ENCODE peak calls at places on chromosomes 4 and X, in seven cellular contexts. B, D, W, L, Q, G and M are unnamed samples.

GRCh38 chrX:35380808-35381700 is 417.1 kb upstream of the MAGEB16 start:
- DNase-seq in B (no peak), W (peak; percentile 12), L (peak; percentile 13), Q (no peak), G (no peak), D (no peak), M (no peak)

GRCh38 chr4:108303488-108304177 is 134.9 kb upstream of the LEF1 start:
- DNase-seq in G (no peak), L (no peak), B (no peak), W (peak; percentile 65), Q (no peak), D (no peak), M (no peak)

GRCh38 chr4:87498446-87498900 is 30.7 kb downstream of the SPARCL1 start:
- DNase-seq in L (no peak), W (peak; percentile 6), B (no peak), D (no peak), Q (no peak), G (no peak), M (no peak)

GRCh38 chr4:4575284-4576211 is 33.7 kb upstream of the STX18 start:
- DNase-seq in G (peak; percentile 82), W (peak; percentile 67), L (no peak), D (peak; percentile 59), B (peak; percentile 43), Q (peak; percentile 57), M (no peak)

GRCh38 chr4:15601862-15602261 is 53.3 kb downstream of the FBXL5 start:
- DNase-seq in L (no peak), D (no peak), B (no peak), G (no peak), Q (no peak), W (no peak), M (no peak)

GRCh38 chrX:97860206-97860605 is 976.5 kb downstream of the RPA4 start:
- DNase-seq in B (peak; percentile 6), Q (no peak), G (no peak), L (no peak), W (peak; percentile 0), D (no peak), M (no peak)

GRCh38 chr4:66688674-66689073 is 856.6 kb downstream of the CENPC start:
- DNase-seq in G (no peak), L (peak; percentile 30), W (peak; percentile 57), B (no peak), Q (no peak), D (no peak), M (no peak)

GRCh38 chr4:6499241-6499605 is 26.8 kb upstream of the PPP2R2C start:
- DNase-seq in B (no peak), G (no peak), L (no peak), W (no peak), Q (no peak), D (no peak), M (no peak)

GRCh38 chrX:104310084-104310483 is 55.4 kb upstream of the ESX1 start:
- DNase-seq in Q (no peak), L (no peak), B (no peak), G (no peak), D (no peak), W (peak; percentile 71), M (no peak)

GRCh38 chr4:65656008-65656407 is 14.3 kb downstream of the EPHA5 start:
- DNase-seq in B (no peak), G (no peak), Q (no peak), D (no peak), W (peak; percentile 50), L (no peak), M (no peak)

GRCh38 chr4:89119836-89120235 is 8.5 kb downstream of the TIGD2 start:
- DNase-seq in G (no peak), L (no peak), B (no peak), D (no peak), W (peak; percentile 63), Q (no peak), M (no peak)

GRCh38 chr4:185255868-185256267 is 46.5 kb downstream of the SNX25 start:
- DNase-seq in D (no peak), B (no peak), G (no peak), W (no peak), Q (no peak), L (no peak), M (no peak)

GRCh38 chr4:152109585-152110509 is 349.0 kb upstream of the GATB start:
- DNase-seq in L (no peak), Q (no peak), D (no peak), B (no peak), W (no peak), G (no peak), M (no peak)

GRCh38 chr4:68346461-68346860 is 3.4 kb downstream of the YTHDC1 start:
- DNase-seq in W (peak; percentile 69), D (no peak), L (no peak), G (no peak), Q (no peak), B (no peak), M (no peak)

GRCh38 chrX:134484039-134484438 is 24.1 kb downstream of the HPRT1 start:
- DNase-seq in G (no peak), L (peak; percentile 19), Q (no peak), D (no peak), B (no peak), W (peak; percentile 63), M (no peak)

GRCh38 chr4:99710681-99711345 is 53.2 kb upstream of the C4orf54 start:
- DNase-seq in Q (no peak), D (no peak), L (no peak), G (no peak), W (peak; percentile 52), B (no peak), M (no peak)

GRCh38 chr4:40311811-40312346 is 23.3 kb upstream of the CHRNA9 start:
- DNase-seq in Q (no peak), W (no peak), G (no peak), B (no peak), L (no peak), D (no peak), M (no peak)

GRCh38 chr4:8155048-8155447 is 3.6 kb downstream of the ABLIM2 start:
- DNase-seq in L (no peak), Q (no peak), W (no peak), D (no peak), B (no peak), G (no peak), M (no peak)

GRCh38 chr4:173486714-173487392 is 43.2 kb downstream of the HAND2 start:
- DNase-seq in L (no peak), B (no peak), D (no peak), Q (no peak), W (no peak), G (no peak), M (no peak)

GRCh38 chrX:74521961-74522833 is 92.2 kb downstream of the RLIM start:
- DNase-seq in B (no peak), L (no peak), G (no peak), Q (no peak), W (no peak), D (no peak), M (no peak)

GRCh38 chr4:175947117-175947722 is 118.4 kb upstream of the WDR17 start:
- DNase-seq in W (peak; percentile 48), Q (no peak), L (peak; percentile 51), G (no peak), B (no peak), D (no peak), M (no peak)

GRCh38 chr4:84319124-84319523 is 180.0 kb downstream of the NKX6-1 start:
- DNase-seq in D (no peak), B (no peak), Q (no peak), L (no peak), G (no peak), W (no peak), M (no peak)

GRCh38 chr4:13219971-13220370 is 264.2 kb downstream of the RAB28 start:
- DNase-seq in G (no peak), B (no peak), L (no peak), Q (no peak), W (no peak), D (no peak), M (no peak)

GRCh38 chrX:47214435-47215077 is 3.9 kb upstream of the CDK16 start:
- DNase-seq in Q (no peak), G (no peak), B (no peak), L (no peak), D (no peak), W (no peak), M (no peak)

GRCh38 chr4:67928547-67928946 is 34.7 kb downstream of the TMPRSS11A start:
- DNase-seq in G (no peak), L (no peak), W (no peak), B (no peak), D (no peak), Q (no peak), M (no peak)

GRCh38 chr4:73828945-73829344 is 7.5 kb upstream of the CXCL6 start:
- DNase-seq in L (no peak), Q (no peak), W (peak; percentile 76), G (no peak), D (no peak), B (no peak), M (no peak)

GRCh38 chr4:53653484-53654053 is 62.3 kb upstream of the LNX1 start:
- DNase-seq in D (peak; percentile 60), B (no peak), L (peak; percentile 23), G (peak; percentile 61), W (peak; percentile 12), Q (no peak), M (no peak)

GRCh38 chrX:49165901-49166881 is 3.6 kb downstream of the MAGIX start:
- DNase-seq in Q (peak; percentile 37), B (peak; percentile 20), D (peak; percentile 72), W (peak; percentile 85), L (peak; percentile 88), G (peak; percentile 90), M (peak; percentile 92)

GRCh38 chrX:39328661-39329060 is 527.4 kb downstream of the MID1IP1 start:
- DNase-seq in G (no peak), L (no peak), W (no peak), B (no peak), Q (no peak), D (no peak), M (no peak)

GRCh38 chrX:36869457-36869856 is 138.7 kb upstream of the FAM47C start:
- DNase-seq in W (no peak), L (no peak), G (no peak), B (no peak), Q (no peak), D (no peak), M (no peak)

GRCh38 chr4:5808081-5808741 is 84.7 kb downstream of the CRMP1 start:
- DNase-seq in G (no peak), L (no peak), D (no peak), B (no peak), W (no peak), Q (no peak), M (no peak)

GRCh38 chr4:78325244-78326187 is 226.1 kb upstream of the ANXA3 start:
- DNase-seq in L (no peak), G (no peak), D (no peak), Q (no peak), B (no peak), W (no peak), M (no peak)

GRCh38 chrX:46444011-46444410 is 101.2 kb downstream of the ZNF674 start:
- DNase-seq in L (no peak), G (no peak), Q (no peak), D (no peak), W (peak; percentile 88), B (no peak), M (no peak)

GRCh38 chr4:184756399-184756798 is 22.5 kb upstream of the CENPU start:
- DNase-seq in W (no peak), G (no peak), Q (no peak), L (no peak), D (no peak), B (no peak), M (no peak)

GRCh38 chr4:26930964-26931363 is 70.3 kb downstream of the STIM2 start:
- DNase-seq in B (no peak), D (no peak), Q (no peak), G (no peak), L (no peak), W (no peak), M (no peak)

GRCh38 chr4:182343435-182343834 is 100.2 kb downstream of the TENM3 start:
- DNase-seq in G (no peak), W (no peak), L (no peak), D (no peak), Q (no peak), B (no peak), M (no peak)

GRCh38 chr4:140300271-140300970 is 73.0 kb upstream of the SCOC start:
- DNase-seq in W (peak; percentile 85), B (no peak), D (no peak), L (no peak), Q (no peak), G (no peak), M (peak; percentile 74)

GRCh38 chrX:118702741-118703140 is 24.7 kb upstream of the IL13RA1 start:
- DNase-seq in D (no peak), L (no peak), W (peak; percentile 43), G (no peak), Q (no peak), B (no peak), M (no peak)